ENCODE peak calls at places on chromosomes 12 and 14, in four cellular contexts. One of them, this sample, is unnamed.

GRCh38 chr14:48584031-48584430 is 908.6 kb upstream of the MDGA2 start:
- DNase-seq in thyroid gland: no peak
- DNase-seq in lower leg skin: no peak
- DNase-seq in MCF 10A: peak
- DNase-seq in this sample: no peak

GRCh38 chr12:108641446-108642268 is 8.0 kb upstream of the SELPLG start:
- DNase-seq in thyroid gland: no peak
- DNase-seq in lower leg skin: peak
- DNase-seq in MCF 10A: no peak
- DNase-seq in this sample: no peak

GRCh38 chr12:46585854-46586621 is 213.5 kb upstream of the SLC38A2 start:
- DNase-seq in thyroid gland: peak
- DNase-seq in lower leg skin: no peak
- DNase-seq in MCF 10A: peak
- DNase-seq in this sample: peak

GRCh38 chr14:93040443-93040842 is 75.3 kb downstream of the ITPK1 start:
- DNase-seq in thyroid gland: peak
- DNase-seq in lower leg skin: no peak
- DNase-seq in MCF 10A: no peak
- DNase-seq in this sample: no peak

GRCh38 chr14:100124551-100125088 is 34.8 kb downstream of the DEGS2 start:
- DNase-seq in thyroid gland: no peak
- DNase-seq in lower leg skin: no peak
- DNase-seq in MCF 10A: no peak
- DNase-seq in this sample: no peak

GRCh38 chr12:126708492-126708896 is 1558.5 kb upstream of the TMEM132C start:
- DNase-seq in thyroid gland: no peak
- DNase-seq in lower leg skin: peak
- DNase-seq in MCF 10A: peak
- DNase-seq in this sample: no peak

GRCh38 chr14:46820291-46820690 is 168.7 kb upstream of the RPL10L start:
- DNase-seq in thyroid gland: no peak
- DNase-seq in lower leg skin: no peak
- DNase-seq in MCF 10A: no peak
- DNase-seq in this sample: no peak

GRCh38 chr12:56878010-56878339 is 56.2 kb downstream of the SDR9C7 start:
- DNase-seq in thyroid gland: no peak
- DNase-seq in lower leg skin: no peak
- DNase-seq in MCF 10A: peak
- DNase-seq in this sample: no peak

GRCh38 chr12:61272441-61272840 is 987.8 kb upstream of the USP15 start:
- DNase-seq in thyroid gland: no peak
- DNase-seq in lower leg skin: no peak
- DNase-seq in MCF 10A: peak
- DNase-seq in this sample: no peak

DNA sequence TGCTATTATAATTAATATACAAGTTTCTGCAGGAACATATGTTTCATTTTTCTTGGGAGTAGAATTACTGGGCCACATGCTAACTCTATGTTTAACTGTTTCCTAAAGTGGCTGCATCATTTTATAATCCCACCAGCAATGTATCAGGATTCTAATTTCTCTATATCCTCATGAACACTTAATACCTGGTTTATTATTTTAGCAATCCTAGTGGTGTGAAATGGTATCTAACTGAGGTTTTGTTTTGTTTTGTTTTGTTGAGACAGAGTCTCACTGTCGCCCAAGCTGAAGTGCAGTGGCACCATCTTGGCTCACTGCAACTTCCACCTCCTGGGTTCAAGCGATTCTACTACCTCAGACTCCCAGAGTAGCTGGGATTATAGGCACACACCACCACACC is 6.5 kb downstream of the SPTLC2 start:
- DNase-seq in thyroid gland: no peak
- DNase-seq in lower leg skin: no peak
- DNase-seq in MCF 10A: no peak
- DNase-seq in this sample: no peak
- TF ChIP-seq CTCF in thyroid gland: no peak
- TF ChIP-seq CTCF in lower leg skin: no peak
- TF ChIP-seq CTCF in MCF 10A: no peak
- TF ChIP-seq CTCF in this sample: no peak

GRCh38 chr12:2753536-2753935 is 41.2 kb upstream of the FKBP4 start:
- DNase-seq in thyroid gland: no peak
- DNase-seq in lower leg skin: no peak
- DNase-seq in MCF 10A: no peak
- DNase-seq in this sample: no peak

GRCh38 chr12:2751230-2751629 is 43.5 kb upstream of the FKBP4 start:
- DNase-seq in thyroid gland: no peak
- DNase-seq in lower leg skin: no peak
- DNase-seq in MCF 10A: no peak
- DNase-seq in this sample: no peak

GRCh38 chr12:2751686-2752085 is 43.1 kb upstream of the FKBP4 start:
- DNase-seq in thyroid gland: no peak
- DNase-seq in lower leg skin: no peak
- DNase-seq in MCF 10A: no peak
- DNase-seq in this sample: no peak

GRCh38 chr12:2754208-2754607 is 40.6 kb upstream of the FKBP4 start:
- DNase-seq in thyroid gland: no peak
- DNase-seq in lower leg skin: no peak
- DNase-seq in MCF 10A: no peak
- DNase-seq in this sample: no peak

DNA sequence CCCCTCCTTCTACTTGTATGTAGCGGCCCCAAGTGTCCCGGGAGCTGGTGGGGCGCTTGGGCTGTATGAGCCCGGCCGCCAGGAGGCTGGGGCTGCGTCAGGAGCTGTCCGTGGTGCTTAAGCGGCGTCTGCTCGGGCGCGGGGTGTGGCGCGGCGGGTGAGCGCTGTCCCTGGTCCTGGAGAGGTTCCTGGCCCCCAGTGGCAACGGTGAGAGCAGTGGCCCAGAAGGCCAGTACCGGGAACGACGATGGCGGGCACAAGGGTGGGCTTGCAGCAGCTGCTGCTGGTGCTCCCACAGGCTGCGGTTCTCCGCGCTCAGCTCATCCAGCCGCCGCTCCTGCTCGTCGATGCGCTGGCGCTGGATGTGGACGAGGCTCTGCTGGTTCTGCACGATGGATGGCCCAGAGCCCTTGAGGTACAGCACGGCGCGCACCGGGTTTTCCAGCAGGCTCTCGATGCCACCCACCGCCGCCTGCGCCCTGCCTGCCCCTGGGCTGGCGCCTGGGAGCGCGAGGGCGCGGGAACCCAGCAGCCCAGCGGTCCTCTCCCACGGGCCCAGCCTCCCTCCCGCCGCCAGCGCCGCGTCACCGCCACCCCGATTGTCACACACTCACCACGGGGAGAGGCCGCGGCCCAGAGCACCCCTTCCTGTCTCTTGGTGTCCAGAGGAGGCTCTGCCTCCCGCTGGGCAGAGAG is 41.9 kb upstream of the FKBP4 start:
- DNase-seq in thyroid gland: peak
- DNase-seq in lower leg skin: peak
- DNase-seq in MCF 10A: peak
- DNase-seq in this sample: peak
- TF ChIP-seq CTCF in thyroid gland: no peak
- TF ChIP-seq CTCF in lower leg skin: no peak
- TF ChIP-seq CTCF in MCF 10A: no peak
- TF ChIP-seq CTCF in this sample: no peak

DNA sequence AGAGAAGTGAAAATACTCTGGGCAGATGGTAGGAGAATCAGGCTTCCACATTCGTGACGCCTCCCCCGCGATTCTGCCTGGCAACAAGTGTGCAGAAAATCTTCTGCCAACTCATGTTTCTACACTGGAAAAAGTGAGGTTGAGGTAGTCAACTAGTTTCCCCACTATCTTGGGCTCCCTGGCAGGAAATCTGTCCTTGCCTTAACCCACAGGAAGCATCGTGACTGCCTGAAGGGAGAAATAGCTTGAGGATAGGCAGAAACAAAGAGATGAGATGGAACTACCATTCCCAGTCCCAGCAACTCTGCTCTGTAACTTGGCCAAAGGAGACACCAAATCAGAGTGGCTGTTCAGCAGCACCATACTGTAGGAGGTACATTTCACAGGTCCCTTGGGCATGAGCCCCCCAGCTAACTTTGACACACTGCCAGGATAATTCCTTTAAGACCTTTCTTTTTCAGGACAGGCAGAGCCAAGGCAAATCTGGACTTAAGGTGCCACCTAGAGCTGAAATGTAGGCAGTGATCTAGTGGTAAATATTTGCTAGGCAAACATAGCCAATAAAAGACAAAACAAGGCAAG is 205.0 kb downstream of the PTPRO start:
- DNase-seq in thyroid gland: no peak
- DNase-seq in lower leg skin: no peak
- DNase-seq in MCF 10A: peak
- DNase-seq in this sample: no peak
- TF ChIP-seq CTCF in thyroid gland: no peak
- TF ChIP-seq CTCF in lower leg skin: no peak
- TF ChIP-seq CTCF in MCF 10A: peak
- TF ChIP-seq CTCF in this sample: no peak

GRCh38 chr12:90548595-90548994 is 406.4 kb downstream of the CCER1 start:
- DNase-seq in thyroid gland: no peak
- DNase-seq in lower leg skin: no peak
- DNase-seq in MCF 10A: no peak
- DNase-seq in this sample: no peak
- TF ChIP-seq CTCF in thyroid gland: no peak
- TF ChIP-seq CTCF in lower leg skin: no peak
- TF ChIP-seq CTCF in MCF 10A: no peak
- TF ChIP-seq CTCF in this sample: no peak

GRCh38 chr14:105927661-105928060 is 401.3 kb downstream of the TMEM121 start:
- DNase-seq in thyroid gland: no peak
- DNase-seq in lower leg skin: no peak
- DNase-seq in MCF 10A: no peak
- DNase-seq in this sample: no peak
- TF ChIP-seq CTCF in thyroid gland: no peak
- TF ChIP-seq CTCF in lower leg skin: no peak
- TF ChIP-seq CTCF in MCF 10A: no peak
- TF ChIP-seq CTCF in this sample: no peak

GRCh38 chr12:98896938-98897337 is 251.8 kb downstream of the APAF1 start:
- DNase-seq in thyroid gland: no peak
- DNase-seq in lower leg skin: no peak
- DNase-seq in MCF 10A: peak
- DNase-seq in this sample: no peak

GRCh38 chr12:98893126-98893525 is 248.0 kb downstream of the APAF1 start:
- DNase-seq in thyroid gland: no peak
- DNase-seq in lower leg skin: no peak
- DNase-seq in MCF 10A: no peak
- DNase-seq in this sample: no peak

GRCh38 chr12:98894412-98895085 is 249.5 kb downstream of the APAF1 start:
- DNase-seq in thyroid gland: no peak
- DNase-seq in lower leg skin: no peak
- DNase-seq in MCF 10A: no peak
- DNase-seq in this sample: no peak

GRCh38 chr12:98893601-98894411 is 248.7 kb downstream of the APAF1 start:
- DNase-seq in thyroid gland: no peak
- DNase-seq in lower leg skin: no peak
- DNase-seq in MCF 10A: no peak
- DNase-seq in this sample: no peak

GRCh38 chr12:98895086-98895651 is 250.1 kb downstream of the APAF1 start:
- DNase-seq in thyroid gland: peak
- DNase-seq in lower leg skin: no peak
- DNase-seq in MCF 10A: no peak
- DNase-seq in this sample: no peak
- TF ChIP-seq CTCF in thyroid gland: no peak
- TF ChIP-seq CTCF in lower leg skin: no peak
- TF ChIP-seq CTCF in MCF 10A: no peak
- TF ChIP-seq CTCF in this sample: no peak

DNA sequence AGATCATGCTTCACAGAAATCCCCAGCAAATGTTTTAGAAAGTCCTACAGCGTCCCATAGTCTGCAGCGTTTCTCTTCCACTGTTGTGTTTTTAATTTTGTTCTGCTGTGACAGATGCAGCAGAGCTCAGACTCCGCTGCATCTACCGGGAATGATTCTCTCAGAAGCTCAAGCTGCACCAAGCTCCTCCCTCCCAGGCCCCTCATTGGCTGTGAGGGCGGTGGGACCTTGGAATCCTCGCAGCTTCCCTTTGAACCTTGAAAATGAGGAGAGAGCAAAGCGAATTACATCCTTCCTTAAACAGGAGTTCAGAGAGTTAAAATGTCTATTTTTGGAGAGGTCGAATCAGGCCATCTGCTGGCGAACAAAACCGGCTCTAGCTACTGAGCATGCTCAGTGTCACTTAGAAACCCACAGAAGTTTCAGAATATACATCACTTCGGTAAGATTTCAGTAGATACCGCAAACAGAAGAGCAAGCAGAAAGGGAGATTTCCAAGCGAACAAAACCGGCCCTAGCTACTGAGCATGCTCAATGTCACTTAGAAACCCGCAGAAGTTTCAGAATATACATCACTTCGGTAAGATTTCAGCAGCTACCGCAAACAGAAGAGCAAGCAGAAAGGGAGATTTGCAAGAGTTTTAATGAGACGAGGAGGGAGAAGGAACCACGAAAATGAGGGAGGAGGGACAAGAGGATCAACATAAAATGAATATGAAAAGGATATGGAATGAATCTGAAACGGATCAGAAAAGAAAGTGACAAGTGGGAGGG is at the start of gene ABCD2:
- DNase-seq in thyroid gland: peak
- DNase-seq in lower leg skin: peak
- DNase-seq in MCF 10A: peak
- DNase-seq in this sample: peak
- TF ChIP-seq CTCF in thyroid gland: peak
- TF ChIP-seq CTCF in lower leg skin: no peak
- TF ChIP-seq CTCF in MCF 10A: peak
- TF ChIP-seq CTCF in this sample: no peak

This sample was measured in natural killer cell.